ENCODE peak calls at places on chromosomes 13 and 19, in nine cellular contexts. R is esophagus squamous epithelium; J is ascending aorta; M is Panc1; P is heart right ventricle; I is psoas muscle; W is CD8-positive, alpha-beta T cell; L is GM23338; S is stomach. E is an unnamed sample.
A peak's percentile ranks its signal among the peaks of the same experiment; 100 is the strongest.

GRCh38 chr19:1232231-1232637 is 5.6 kb downstream of the CBARP start:
- DNase-seq in J (no peak), M (no peak), I (no peak), L (no peak), P (no peak), S (no peak), W (no peak), R (no peak), E (no peak)

GRCh38 chr13:51550151-51550550 is 34.1 kb upstream of the WDFY2 start:
- DNase-seq in P (no peak), I (no peak), W (no peak), L (no peak), R (no peak), S (no peak), J (no peak), M (no peak), E (no peak)

GRCh38 chr13:75347925-75348324 is 134.0 kb downstream of the TBC1D4 start:
- DNase-seq in P (no peak), S (no peak), W (no peak), J (no peak), L (no peak), M (no peak), R (no peak), I (no peak), E (no peak)

GRCh38 chr13:31440132-31440531 is 240.4 kb downstream of the B3GLCT start:
- DNase-seq in W (no peak), I (no peak), S (no peak), M (no peak), R (no peak), P (no peak), L (no peak), J (no peak), E (no peak)

GRCh38 chr13:65830411-65831172 is 1399.5 kb downstream of the PCDH9 start:
- DNase-seq in S (no peak), L (no peak), M (no peak), R (no peak), J (no peak), P (no peak), I (no peak), W (no peak), E (no peak)

GRCh38 chr19:10543420-10544241 is at the start of gene ATG4D:
- DNase-seq in W (peak; percentile 91), P (peak; percentile 73), M (no peak), S (peak; percentile 96), I (peak; percentile 89), R (no peak), L (peak; percentile 93), J (peak; percentile 88), E (peak; percentile 82)

GRCh38 chr19:29832801-29833200 is 21.0 kb downstream of the CCNE1 start:
- DNase-seq in I (peak; percentile 19), S (no peak), W (no peak), M (no peak), L (no peak), P (no peak), R (no peak), J (no peak), E (no peak)

GRCh38 chr13:30037766-30038165 is 187.3 kb upstream of the UBL3 start:
- DNase-seq in J (no peak), L (no peak), P (no peak), W (no peak), M (no peak), S (no peak), R (no peak), I (no peak), E (no peak)

GRCh38 chr19:13152854-13153626 is 2.8 kb downstream of the IER2 start:
- DNase-seq in P (peak; percentile 97), R (peak; percentile 62), I (peak; percentile 97), S (peak; percentile 97), L (peak; percentile 98), W (peak; percentile 99), J (peak; percentile 98), M (no peak), E (peak; percentile 97)

GRCh38 chr19:13152356-13152853 is 2.2 kb downstream of the IER2 start:
- DNase-seq in S (no peak), R (no peak), W (no peak), L (no peak), M (no peak), I (no peak), P (no peak), J (no peak), E (no peak)

GRCh38 chr19:13150187-13150918 is at the start of the genes IER2 and STX10:
- DNase-seq in P (peak; percentile 98), W (peak; percentile 94), M (no peak), I (peak; percentile 98), L (peak; percentile 96), R (peak; percentile 90), J (peak; percentile 98), S (peak; percentile 95), E (peak; percentile 98)

GRCh38 chr19:13150919-13151604 is 851 bp downstream of the IER2 start:
- DNase-seq in I (no peak), M (no peak), J (no peak), R (no peak), L (no peak), W (peak; percentile 58), S (no peak), P (peak; percentile 53), E (peak; percentile 48)

DNA sequence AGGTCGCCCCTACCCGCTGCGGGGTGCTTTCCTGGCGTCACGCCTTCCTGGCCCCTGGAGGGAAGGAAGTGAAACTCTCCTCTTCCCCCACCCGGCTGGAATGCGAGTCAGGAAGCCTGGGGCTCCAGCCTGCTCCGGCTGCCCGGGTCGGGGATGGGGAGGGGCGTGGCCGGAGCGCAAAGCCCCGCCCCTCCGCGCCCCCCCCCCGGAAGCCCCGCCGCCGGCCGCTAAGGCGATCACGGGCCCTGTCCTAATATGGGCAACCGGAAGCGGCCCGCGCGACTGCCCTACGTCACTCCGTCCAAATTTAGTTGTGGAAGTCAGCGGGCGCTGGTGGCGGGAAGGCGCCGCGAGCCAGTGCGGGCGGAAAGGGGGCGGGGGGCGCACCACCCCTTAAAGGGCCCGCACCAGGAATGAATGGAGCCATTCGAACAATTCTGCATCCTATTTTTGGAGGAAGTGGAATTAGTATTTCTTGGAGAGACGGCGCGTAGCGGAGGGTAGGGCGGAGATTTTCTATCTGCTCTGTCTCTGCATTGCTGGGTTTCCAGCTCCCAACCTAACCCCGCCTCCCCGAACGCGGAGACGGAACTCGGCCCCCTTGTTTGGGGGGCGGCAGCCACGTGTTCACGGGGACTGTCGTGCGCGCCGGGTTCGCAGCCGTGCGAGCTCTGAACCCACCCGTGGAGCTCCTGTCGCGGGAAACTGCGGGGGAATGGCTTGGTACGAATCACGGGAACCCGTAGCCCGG is 1.6 kb downstream of the IER2 start:
- DNase-seq in L (peak; percentile 98), I (peak; percentile 99), M (no peak), P (peak; percentile 98), S (peak; percentile 99), R (peak; percentile 76), W (peak; percentile 98), J (peak; percentile 99), E (peak; percentile 98)
- TF ChIP-seq CTCF in L (peak; percentile 13), I (no peak), M (no peak), P (no peak), S (no peak), R (no peak), W (no peak), J (no peak), E (peak; percentile 13)

GRCh38 chr19:54206831-54207177 is 6.1 kb downstream of the RPS9 start:
- DNase-seq in P (no peak), M (no peak), R (no peak), J (no peak), L (no peak), W (no peak), S (no peak), I (no peak), E (no peak)
- H3K4me1 ChIP-seq in P (peaks cover 67% of the 10 kb centered on the region), M (peaks cover 89% of the 10 kb centered on the region), R (peaks cover 71% of the 10 kb centered on the region), J (peaks cover 10% of the 10 kb centered on the region), L (peaks cover 37% of the 10 kb centered on the region), W (peaks cover 91% of the 10 kb centered on the region), S (peaks cover 96% of the 10 kb centered on the region), I (peaks cover 78% of the 10 kb centered on the region), E (peaks cover 77% of the 10 kb centered on the region)

DNA sequence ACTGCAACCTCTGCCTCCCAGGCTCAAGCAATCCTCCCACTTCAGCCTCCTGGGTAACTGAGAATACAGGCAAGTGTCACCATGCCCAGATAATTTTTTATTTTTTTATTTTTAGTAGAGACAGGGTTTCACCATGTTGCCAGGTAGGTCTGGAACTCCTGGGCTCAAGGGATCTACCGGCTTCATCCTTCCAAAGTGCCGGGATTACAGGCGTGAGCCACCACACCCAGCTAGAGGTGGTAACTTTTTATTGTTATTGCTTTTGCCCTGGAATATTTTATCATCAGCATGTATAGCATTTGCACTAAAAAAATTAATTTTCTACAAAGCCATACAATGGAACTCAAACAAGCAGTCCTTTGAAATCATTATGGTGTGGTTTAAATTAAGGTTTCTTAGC is 14.0 kb downstream of the HAUS8 start:
- DNase-seq in L (no peak), W (no peak), P (no peak), J (no peak), I (no peak), M (no peak), S (no peak), R (no peak), E (no peak)
- TF ChIP-seq CTCF in L (no peak), W (no peak), P (no peak), J (no peak), I (no peak), M (no peak), S (no peak), R (no peak), E (no peak)

GRCh38 chr13:46682015-46682414 is 114.9 kb downstream of the ESD start:
- DNase-seq in P (no peak), S (no peak), J (no peak), M (no peak), I (no peak), L (no peak), W (no peak), R (no peak), E (no peak)

GRCh38 chr13:46683879-46684278 is 113.1 kb downstream of the ESD start:
- DNase-seq in M (no peak), J (no peak), S (no peak), P (no peak), W (no peak), I (no peak), R (no peak), L (no peak), E (no peak)

GRCh38 chr13:46675016-46675415 is 121.9 kb downstream of the ESD start:
- DNase-seq in I (no peak), J (no peak), L (no peak), P (no peak), S (no peak), W (no peak), M (no peak), R (no peak), E (no peak)

GRCh38 chr13:46676378-46676725 is 120.6 kb downstream of the ESD start:
- DNase-seq in L (no peak), J (no peak), S (no peak), W (no peak), I (no peak), M (no peak), P (no peak), R (no peak), E (no peak)

DNA sequence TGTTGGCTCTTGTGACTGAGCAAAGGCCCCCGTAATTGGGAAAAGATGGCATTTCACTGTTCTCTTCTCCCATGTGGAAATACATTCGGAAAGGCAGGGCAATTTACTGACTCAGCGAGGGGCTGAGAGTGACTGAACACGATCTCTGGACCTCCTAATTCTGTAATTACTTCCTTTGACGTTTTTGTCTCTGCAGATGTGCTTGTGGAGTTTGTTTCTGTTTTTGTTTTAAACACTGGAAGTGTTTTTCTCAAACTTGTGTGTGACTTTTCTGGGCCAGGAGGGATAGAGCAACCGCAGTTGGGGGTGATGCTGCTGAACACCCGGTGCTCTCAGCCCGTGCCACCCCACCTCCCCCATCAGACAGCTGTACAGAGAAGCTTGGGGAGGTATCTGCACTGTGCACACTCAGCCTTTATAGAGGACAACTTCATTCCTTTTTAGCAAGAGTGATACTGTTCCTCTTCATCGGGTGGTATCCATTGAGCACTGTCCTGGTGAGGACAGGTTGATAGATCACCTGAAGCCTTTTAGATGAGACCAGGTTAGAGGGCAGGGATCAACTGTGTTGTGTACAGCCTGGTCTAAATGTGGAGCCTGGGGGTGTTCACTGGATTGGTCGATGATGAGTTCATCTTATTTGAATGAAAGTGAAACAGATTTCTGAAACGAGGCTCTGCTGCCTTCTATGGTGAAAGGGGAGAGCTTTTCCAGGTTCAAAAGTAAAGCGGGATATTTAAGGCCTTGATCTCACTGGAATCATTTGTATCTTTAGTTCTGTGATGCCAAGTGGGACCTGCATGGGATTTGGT is 117.4 kb downstream of the ESD start:
- DNase-seq in J (no peak), R (no peak), W (no peak), L (no peak), I (no peak), M (no peak), S (no peak), P (peak; percentile 60), E (no peak)
- H3K4me1 ChIP-seq in J (peaks cover 12% of the 10 kb centered on the region), R (no peaks in the 10 kb centered on the region), W (peaks cover 18% of the 10 kb centered on the region), L (peaks cover 11% of the 10 kb centered on the region), I (no peaks in the 10 kb centered on the region), M (no peaks in the 10 kb centered on the region), S (peaks cover 74% of the 10 kb centered on the region), P (peaks cover 45% of the 10 kb centered on the region), E (peaks cover 28% of the 10 kb centered on the region)